ENCODE peak calls at places on chromosome 22, in five cellular contexts. C is H1, L is cardiac muscle cell, R is WTC11, F is foreskin fibroblast. G is an unnamed sample.

GRCh38 chr22:39178206-39179111 is 26.0 kb upstream of the CBX7 start:
- DNase-seq in C (no peak), L (peak), R (no peak), F (peak), G (no peak)

GRCh38 chr22:45972091-45972867 is 4.7 kb downstream of the WNT7B start:
- DNase-seq in C (no peak), L (no peak), R (no peak), F (no peak), G (peak)

GRCh38 chr22:23233746-23234408 is 53.6 kb downstream of the BCR start:
- DNase-seq in C (no peak), L (peak), R (no peak), F (peak), G (no peak)

GRCh38 chr22:29093501-29093921 is 20.7 kb downstream of the KREMEN1 start:
- DNase-seq in C (no peak), L (peak), R (no peak), F (peak), G (no peak)

GRCh38 chr22:24305260-24305692 is 34.6 kb downstream of the SPECC1L start:
- DNase-seq in C (no peak), L (peak), R (no peak), F (no peak), G (no peak)

GRCh38 chr22:41799486-41800347 is 762 bp upstream of the CCDC134 start:
- DNase-seq in C (peak), L (peak), R (peak), F (peak), G (peak)

GRCh38 chr22:42560781-42561180 is 7.0 kb downstream of the SERHL2 start:
- DNase-seq in C (no peak), L (peak), R (peak), F (no peak), G (peak)

GRCh38 chr22:39556970-39557811 is 13.4 kb upstream of the CACNA1I start:
- DNase-seq in C (no peak), L (peak), R (no peak), F (peak), G (peak)

GRCh38 chr22:48752451-48753380 is 1075.0 kb downstream of the BRD1 start:
- DNase-seq in C (peak), L (no peak), R (no peak), F (no peak), G (no peak)

GRCh38 chr22:44802071-44802700 is 49.8 kb downstream of the ARHGAP8 start:
- DNase-seq in C (no peak), L (no peak), R (no peak), F (no peak), G (no peak)

GRCh38 chr22:24224468-24224867 is 20.4 kb downstream of the GGT5 start:
- DNase-seq in C (no peak), L (no peak), R (no peak), F (no peak), G (no peak)

GRCh38 chr22:28146401-28147304 is 227.6 kb upstream of the PITPNB start:
- DNase-seq in C (no peak), L (peak), R (no peak), F (no peak), G (no peak)

GRCh38 chr22:48712558-48712957 is 1115.1 kb downstream of the BRD1 start:
- DNase-seq in C (no peak), L (no peak), R (no peak), F (no peak), G (no peak)

GRCh38 chr22:18060646-18061620 is 16.9 kb upstream of the PEX26 start:
- DNase-seq in C (no peak), L (no peak), R (no peak), F (no peak), G (peak)

DNA sequence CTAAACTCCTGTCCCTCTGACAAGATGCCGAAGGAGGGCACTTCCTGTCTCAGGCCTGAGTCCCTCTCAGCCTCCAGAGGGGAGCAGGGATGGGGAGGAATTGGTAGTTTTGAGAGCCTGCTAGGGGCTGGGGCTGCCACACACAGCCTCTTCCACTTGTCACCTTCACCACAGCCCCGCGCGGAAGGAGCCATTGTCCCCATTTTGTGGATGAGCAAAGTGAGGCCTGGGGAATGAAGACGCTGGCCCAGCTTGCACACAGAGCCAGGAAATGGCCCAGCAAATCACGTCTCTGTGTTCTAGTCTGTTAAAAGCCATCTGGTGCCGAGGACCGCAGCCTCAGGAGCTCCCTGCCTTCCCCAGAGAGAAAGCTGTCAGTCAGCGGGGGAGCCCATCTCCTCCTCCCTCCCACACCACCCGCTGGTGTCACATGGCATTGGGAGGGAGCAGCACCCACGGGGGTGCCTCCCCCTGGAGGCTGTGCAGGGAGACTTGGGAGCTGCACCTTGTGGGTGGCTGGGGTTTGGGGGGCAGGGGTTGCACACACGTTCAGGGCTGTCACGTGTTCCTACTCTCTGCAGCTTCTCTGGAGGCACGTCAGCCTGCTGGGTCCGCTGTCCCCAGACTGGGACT is 34.6 kb downstream of the RASD2 start:
- DNase-seq in C (no peak), L (no peak), R (no peak), F (no peak), G (no peak)
- TF ChIP-seq CTCF in C (no peak), L (no peak), R (no peak), F (no peak), G (no peak)

DNA sequence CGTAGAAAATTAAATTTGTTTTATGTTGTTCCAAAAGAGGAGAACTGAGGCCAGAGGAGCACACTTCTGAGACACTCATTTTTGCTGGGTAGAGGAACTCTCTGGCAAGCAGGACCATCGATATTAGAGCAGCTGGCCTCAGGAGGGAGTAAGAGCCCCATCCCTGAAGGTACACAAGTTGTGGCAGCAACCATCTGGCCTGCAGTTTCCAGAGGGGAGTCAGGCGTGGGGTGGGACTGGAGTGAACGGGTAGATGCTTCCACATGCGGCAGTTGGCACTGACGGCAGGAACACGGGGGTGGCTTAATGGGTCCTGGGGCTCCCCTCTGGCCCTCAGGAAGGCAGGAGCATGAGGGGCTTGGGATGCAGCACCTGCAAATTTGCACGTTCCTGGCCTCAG is 13.2 kb upstream of the SSTR3 start:
- DNase-seq in C (no peak), L (no peak), R (no peak), F (no peak), G (no peak)
- TF ChIP-seq CTCF in C (peak), L (no peak), R (no peak), F (peak), G (no peak)

GRCh38 chr22:26642465-26643367 is 14.7 kb upstream of the MIAT start:
- DNase-seq in C (peak), L (peak), R (peak), F (no peak), G (no peak)
- TF ChIP-seq CTCF in C (no peak), L (peak), R (no peak), F (no peak), G (no peak)

GRCh38 chr22:20084547-20085413 is 4.7 kb downstream of the DGCR8 start:
- DNase-seq in C (peak), L (peak), R (peak), F (no peak), G (peak)
- TF ChIP-seq CTCF in C (peak), L (peak), R (peak), F (peak), G (peak)

G was measured in nephron progenitor cell.